ENCODE peak calls at places on chromosomes 13 and 19, in ten cellular contexts. One of them, this sample, is unnamed.

GRCh38 chr19:494171-495046 is 1.9 kb upstream of the MADCAM1 start:
- ATAC-seq in heart left ventricle: no peak
- ATAC-seq in stimulated activated naive CD8-positive, alpha-beta T cell treated with anti-CD3 and anti-CD28 coated beads, Interleukin-15, amount 100 ng/mL, for 72 hours: no peak
- ATAC-seq in mucosa of descending colon: no peak
- ATAC-seq in esophagus mucosa: no peak
- ATAC-seq in pancreas: no peak
- ATAC-seq in CD4-positive, alpha-beta T cell: no peak
- ATAC-seq in activated CD4-positive, alpha-beta T cell treated with anti-CD3 and anti-CD28 coated beads for 36 hours: no peak
- ATAC-seq in effector memory CD8-positive, alpha-beta T cell: no peak
- ATAC-seq in naive thymus-derived CD8-positive, alpha-beta T cell: no peak
- ATAC-seq in this sample: no peak

GRCh38 chr19:13748169-13748884 is 16.0 kb upstream of the MRI1 start:
- ATAC-seq in naive thymus-derived CD8-positive, alpha-beta T cell: peak
- ATAC-seq in mucosa of descending colon: peak
- ATAC-seq in pancreas: no peak
- ATAC-seq in esophagus mucosa: peak
- ATAC-seq in activated CD4-positive, alpha-beta T cell treated with anti-CD3 and anti-CD28 coated beads for 36 hours: peak
- ATAC-seq in stimulated activated naive CD8-positive, alpha-beta T cell treated with anti-CD3 and anti-CD28 coated beads, Interleukin-15, amount 100 ng/mL, for 72 hours: peak
- ATAC-seq in heart left ventricle: no peak
- ATAC-seq in CD4-positive, alpha-beta T cell: peak
- ATAC-seq in effector memory CD8-positive, alpha-beta T cell: peak
- ATAC-seq in this sample: no peak

GRCh38 chr13:28442872-28443271 is 52.1 kb downstream of the FLT1 start:
- ATAC-seq in heart left ventricle: peak
- ATAC-seq in esophagus mucosa: no peak
- ATAC-seq in mucosa of descending colon: no peak
- ATAC-seq in naive thymus-derived CD8-positive, alpha-beta T cell: no peak
- ATAC-seq in pancreas: no peak
- ATAC-seq in stimulated activated naive CD8-positive, alpha-beta T cell treated with anti-CD3 and anti-CD28 coated beads, Interleukin-15, amount 100 ng/mL, for 72 hours: no peak
- ATAC-seq in effector memory CD8-positive, alpha-beta T cell: no peak
- ATAC-seq in activated CD4-positive, alpha-beta T cell treated with anti-CD3 and anti-CD28 coated beads for 36 hours: no peak
- ATAC-seq in CD4-positive, alpha-beta T cell: no peak
- ATAC-seq in this sample: no peak

GRCh38 chr19:17328517-17329060 is 6.1 kb downstream of the ANO8 start:
- ATAC-seq in heart left ventricle: no peak
- ATAC-seq in mucosa of descending colon: peak
- ATAC-seq in CD4-positive, alpha-beta T cell: peak
- ATAC-seq in pancreas: peak
- ATAC-seq in esophagus mucosa: no peak
- ATAC-seq in activated CD4-positive, alpha-beta T cell treated with anti-CD3 and anti-CD28 coated beads for 36 hours: peak
- ATAC-seq in naive thymus-derived CD8-positive, alpha-beta T cell: peak
- ATAC-seq in effector memory CD8-positive, alpha-beta T cell: peak
- ATAC-seq in stimulated activated naive CD8-positive, alpha-beta T cell treated with anti-CD3 and anti-CD28 coated beads, Interleukin-15, amount 100 ng/mL, for 72 hours: peak
- ATAC-seq in this sample: peak

GRCh38 chr19:50202962-50203280 is 501 bp upstream of the MYH14 start:
- ATAC-seq in naive thymus-derived CD8-positive, alpha-beta T cell: no peak
- ATAC-seq in pancreas: no peak
- ATAC-seq in heart left ventricle: no peak
- ATAC-seq in stimulated activated naive CD8-positive, alpha-beta T cell treated with anti-CD3 and anti-CD28 coated beads, Interleukin-15, amount 100 ng/mL, for 72 hours: no peak
- ATAC-seq in esophagus mucosa: no peak
- ATAC-seq in mucosa of descending colon: no peak
- ATAC-seq in effector memory CD8-positive, alpha-beta T cell: no peak
- ATAC-seq in activated CD4-positive, alpha-beta T cell treated with anti-CD3 and anti-CD28 coated beads for 36 hours: no peak
- ATAC-seq in CD4-positive, alpha-beta T cell: no peak
- ATAC-seq in this sample: no peak

GRCh38 chr13:92719868-92720267 is 506.7 kb upstream of the GPC6 start:
- ATAC-seq in mucosa of descending colon: no peak
- ATAC-seq in heart left ventricle: no peak
- ATAC-seq in esophagus mucosa: no peak
- ATAC-seq in naive thymus-derived CD8-positive, alpha-beta T cell: no peak
- ATAC-seq in stimulated activated naive CD8-positive, alpha-beta T cell treated with anti-CD3 and anti-CD28 coated beads, Interleukin-15, amount 100 ng/mL, for 72 hours: no peak
- ATAC-seq in pancreas: peak
- ATAC-seq in CD4-positive, alpha-beta T cell: no peak
- ATAC-seq in effector memory CD8-positive, alpha-beta T cell: no peak
- ATAC-seq in activated CD4-positive, alpha-beta T cell treated with anti-CD3 and anti-CD28 coated beads for 36 hours: no peak
- ATAC-seq in this sample: no peak

GRCh38 chr19:12913871-12914690 is 5.0 kb downstream of the SYCE2 start:
- ATAC-seq in CD4-positive, alpha-beta T cell: peak
- ATAC-seq in pancreas: peak
- ATAC-seq in effector memory CD8-positive, alpha-beta T cell: peak
- ATAC-seq in activated CD4-positive, alpha-beta T cell treated with anti-CD3 and anti-CD28 coated beads for 36 hours: peak
- ATAC-seq in mucosa of descending colon: peak
- ATAC-seq in stimulated activated naive CD8-positive, alpha-beta T cell treated with anti-CD3 and anti-CD28 coated beads, Interleukin-15, amount 100 ng/mL, for 72 hours: peak
- ATAC-seq in naive thymus-derived CD8-positive, alpha-beta T cell: peak
- ATAC-seq in esophagus mucosa: peak
- ATAC-seq in heart left ventricle: peak
- ATAC-seq in this sample: peak

GRCh38 chr13:25874907-25875306 is 176.9 kb downstream of the SHISA2 start:
- ATAC-seq in activated CD4-positive, alpha-beta T cell treated with anti-CD3 and anti-CD28 coated beads for 36 hours: peak
- ATAC-seq in mucosa of descending colon: peak
- ATAC-seq in stimulated activated naive CD8-positive, alpha-beta T cell treated with anti-CD3 and anti-CD28 coated beads, Interleukin-15, amount 100 ng/mL, for 72 hours: peak
- ATAC-seq in heart left ventricle: no peak
- ATAC-seq in pancreas: no peak
- ATAC-seq in naive thymus-derived CD8-positive, alpha-beta T cell: peak
- ATAC-seq in CD4-positive, alpha-beta T cell: peak
- ATAC-seq in esophagus mucosa: no peak
- ATAC-seq in effector memory CD8-positive, alpha-beta T cell: peak
- ATAC-seq in this sample: no peak

GRCh38 chr13:92232880-92233279 is 834.5 kb downstream of the GPC5 start:
- ATAC-seq in CD4-positive, alpha-beta T cell: no peak
- ATAC-seq in heart left ventricle: no peak
- ATAC-seq in activated CD4-positive, alpha-beta T cell treated with anti-CD3 and anti-CD28 coated beads for 36 hours: no peak
- ATAC-seq in pancreas: no peak
- ATAC-seq in mucosa of descending colon: peak
- ATAC-seq in effector memory CD8-positive, alpha-beta T cell: no peak
- ATAC-seq in stimulated activated naive CD8-positive, alpha-beta T cell treated with anti-CD3 and anti-CD28 coated beads, Interleukin-15, amount 100 ng/mL, for 72 hours: no peak
- ATAC-seq in esophagus mucosa: no peak
- ATAC-seq in naive thymus-derived CD8-positive, alpha-beta T cell: no peak
- ATAC-seq in this sample: no peak

GRCh38 chr13:66111628-66112027 is 1118.5 kb downstream of the PCDH9 start:
- ATAC-seq in heart left ventricle: no peak
- ATAC-seq in stimulated activated naive CD8-positive, alpha-beta T cell treated with anti-CD3 and anti-CD28 coated beads, Interleukin-15, amount 100 ng/mL, for 72 hours: no peak
- ATAC-seq in CD4-positive, alpha-beta T cell: no peak
- ATAC-seq in mucosa of descending colon: no peak
- ATAC-seq in activated CD4-positive, alpha-beta T cell treated with anti-CD3 and anti-CD28 coated beads for 36 hours: no peak
- ATAC-seq in naive thymus-derived CD8-positive, alpha-beta T cell: no peak
- ATAC-seq in esophagus mucosa: no peak
- ATAC-seq in effector memory CD8-positive, alpha-beta T cell: no peak
- ATAC-seq in pancreas: no peak
- ATAC-seq in this sample: no peak

GRCh38 chr19:53086949-53087348 is 16.3 kb downstream of the ZNF160 start:
- ATAC-seq in stimulated activated naive CD8-positive, alpha-beta T cell treated with anti-CD3 and anti-CD28 coated beads, Interleukin-15, amount 100 ng/mL, for 72 hours: no peak
- ATAC-seq in effector memory CD8-positive, alpha-beta T cell: no peak
- ATAC-seq in CD4-positive, alpha-beta T cell: no peak
- ATAC-seq in pancreas: no peak
- ATAC-seq in activated CD4-positive, alpha-beta T cell treated with anti-CD3 and anti-CD28 coated beads for 36 hours: no peak
- ATAC-seq in esophagus mucosa: peak
- ATAC-seq in mucosa of descending colon: no peak
- ATAC-seq in heart left ventricle: peak
- ATAC-seq in naive thymus-derived CD8-positive, alpha-beta T cell: no peak
- ATAC-seq in this sample: no peak

GRCh38 chr19:40735003-40735771 is 15.1 kb downstream of the ACTMAP start:
- ATAC-seq in mucosa of descending colon: peak
- ATAC-seq in effector memory CD8-positive, alpha-beta T cell: no peak
- ATAC-seq in naive thymus-derived CD8-positive, alpha-beta T cell: no peak
- ATAC-seq in pancreas: no peak
- ATAC-seq in CD4-positive, alpha-beta T cell: no peak
- ATAC-seq in heart left ventricle: no peak
- ATAC-seq in esophagus mucosa: peak
- ATAC-seq in stimulated activated naive CD8-positive, alpha-beta T cell treated with anti-CD3 and anti-CD28 coated beads, Interleukin-15, amount 100 ng/mL, for 72 hours: no peak
- ATAC-seq in activated CD4-positive, alpha-beta T cell treated with anti-CD3 and anti-CD28 coated beads for 36 hours: no peak
- ATAC-seq in this sample: no peak

GRCh38 chr19:19214892-19215291 is 3.1 kb downstream of the NCAN start:
- ATAC-seq in activated CD4-positive, alpha-beta T cell treated with anti-CD3 and anti-CD28 coated beads for 36 hours: peak
- ATAC-seq in effector memory CD8-positive, alpha-beta T cell: no peak
- ATAC-seq in heart left ventricle: peak
- ATAC-seq in CD4-positive, alpha-beta T cell: no peak
- ATAC-seq in esophagus mucosa: no peak
- ATAC-seq in naive thymus-derived CD8-positive, alpha-beta T cell: peak
- ATAC-seq in stimulated activated naive CD8-positive, alpha-beta T cell treated with anti-CD3 and anti-CD28 coated beads, Interleukin-15, amount 100 ng/mL, for 72 hours: no peak
- ATAC-seq in mucosa of descending colon: peak
- ATAC-seq in pancreas: peak
- ATAC-seq in this sample: no peak

GRCh38 chr13:39410089-39410901 is 192.7 kb downstream of the LHFPL6 start:
- ATAC-seq in activated CD4-positive, alpha-beta T cell treated with anti-CD3 and anti-CD28 coated beads for 36 hours: no peak
- ATAC-seq in pancreas: peak
- ATAC-seq in esophagus mucosa: no peak
- ATAC-seq in naive thymus-derived CD8-positive, alpha-beta T cell: no peak
- ATAC-seq in effector memory CD8-positive, alpha-beta T cell: no peak
- ATAC-seq in CD4-positive, alpha-beta T cell: no peak
- ATAC-seq in mucosa of descending colon: no peak
- ATAC-seq in heart left ventricle: peak
- ATAC-seq in stimulated activated naive CD8-positive, alpha-beta T cell treated with anti-CD3 and anti-CD28 coated beads, Interleukin-15, amount 100 ng/mL, for 72 hours: no peak
- ATAC-seq in this sample: no peak

GRCh38 chr19:4393947-4394590 is 6.3 kb downstream of the SH3GL1 start:
- ATAC-seq in effector memory CD8-positive, alpha-beta T cell: no peak
- ATAC-seq in mucosa of descending colon: no peak
- ATAC-seq in naive thymus-derived CD8-positive, alpha-beta T cell: no peak
- ATAC-seq in stimulated activated naive CD8-positive, alpha-beta T cell treated with anti-CD3 and anti-CD28 coated beads, Interleukin-15, amount 100 ng/mL, for 72 hours: no peak
- ATAC-seq in heart left ventricle: no peak
- ATAC-seq in CD4-positive, alpha-beta T cell: no peak
- ATAC-seq in activated CD4-positive, alpha-beta T cell treated with anti-CD3 and anti-CD28 coated beads for 36 hours: no peak
- ATAC-seq in pancreas: no peak
- ATAC-seq in esophagus mucosa: no peak
- ATAC-seq in this sample: no peak

GRCh38 chr13:41942462-41943094 is 18.3 kb downstream of the VWA8 start:
- ATAC-seq in heart left ventricle: peak
- ATAC-seq in naive thymus-derived CD8-positive, alpha-beta T cell: no peak
- ATAC-seq in stimulated activated naive CD8-positive, alpha-beta T cell treated with anti-CD3 and anti-CD28 coated beads, Interleukin-15, amount 100 ng/mL, for 72 hours: no peak
- ATAC-seq in activated CD4-positive, alpha-beta T cell treated with anti-CD3 and anti-CD28 coated beads for 36 hours: no peak
- ATAC-seq in pancreas: peak
- ATAC-seq in mucosa of descending colon: peak
- ATAC-seq in CD4-positive, alpha-beta T cell: no peak
- ATAC-seq in effector memory CD8-positive, alpha-beta T cell: no peak
- ATAC-seq in esophagus mucosa: no peak
- ATAC-seq in this sample: no peak

GRCh38 chr19:53132231-53132991 is at the start of gene ZNF415:
- ATAC-seq in stimulated activated naive CD8-positive, alpha-beta T cell treated with anti-CD3 and anti-CD28 coated beads, Interleukin-15, amount 100 ng/mL, for 72 hours: peak
- ATAC-seq in mucosa of descending colon: peak
- ATAC-seq in activated CD4-positive, alpha-beta T cell treated with anti-CD3 and anti-CD28 coated beads for 36 hours: peak
- ATAC-seq in naive thymus-derived CD8-positive, alpha-beta T cell: no peak
- ATAC-seq in esophagus mucosa: peak
- ATAC-seq in heart left ventricle: peak
- ATAC-seq in pancreas: peak
- ATAC-seq in CD4-positive, alpha-beta T cell: peak
- ATAC-seq in effector memory CD8-positive, alpha-beta T cell: no peak
- ATAC-seq in this sample: peak